ENCODE peak calls at places on chromosomes 5 and 9, in six cellular contexts. I, M, C, D, E and T are unnamed samples.
A peak's percentile ranks its signal among the peaks of the same experiment; 100 is the strongest.

GRCh38 chr5:6518298-6519057 is 69.8 kb downstream of the UBE2QL1 start:
- DNase-seq in I (no peak), M (no peak), C (no peak), D (no peak), E (no peak), T (no peak)

GRCh38 chr9:1510712-1511111 is 460.6 kb downstream of the DMRT2 start:
- DNase-seq in I (no peak), M (no peak), C (no peak), D (no peak), E (no peak), T (no peak)

GRCh38 chr9:134636142-134636507 is 5.5 kb upstream of the COL5A1 start:
- DNase-seq in I (no peak), M (no peak), C (no peak), D (no peak), E (no peak), T (no peak)

GRCh38 chr9:93531374-93531773 is 45.0 kb upstream of the PHF2 start:
- DNase-seq in I (no peak), M (no peak), C (no peak), D (no peak), E (peak; percentile 26), T (no peak)

GRCh38 chr5:146548781-146549449 is 32.9 kb upstream of the GPR151 start:
- DNase-seq in I (no peak), M (peak; percentile 23), C (no peak), D (no peak), E (no peak), T (no peak)

GRCh38 chr9:36207546-36208012 is 16.9 kb downstream of the CLTA start:
- DNase-seq in I (no peak), M (no peak), C (no peak), D (no peak), E (no peak), T (no peak)

GRCh38 chr9:91421022-91421765 is 2.4 kb downstream of the NFIL3 start:
- DNase-seq in I (no peak), M (no peak), C (peak; percentile 80), D (no peak), E (no peak), T (no peak)

GRCh38 chr9:124011460-124012301 is at the start of gene LHX2:
- DNase-seq in I (peak; percentile 25), M (peak; percentile 91), C (peak; percentile 86), D (no peak), E (no peak), T (no peak)

GRCh38 chr9:37998881-37999311 is 70.1 kb downstream of the SHB start:
- DNase-seq in I (no peak), M (no peak), C (no peak), D (no peak), E (no peak), T (no peak)

GRCh38 chr5:96780626-96781025 is 27.1 kb downstream of the ERAP1 start:
- DNase-seq in I (no peak), M (no peak), C (no peak), D (no peak), E (no peak), T (no peak)

GRCh38 chr5:99060306-99061261 is 131.8 kb upstream of the CHD1 start:
- DNase-seq in I (peak; percentile 82), M (peak; percentile 27), C (peak; percentile 74), D (peak; percentile 80), E (peak; percentile 66), T (peak; percentile 48)

GRCh38 chr9:105333076-105333475 is 88.6 kb downstream of the SLC44A1 start:
- DNase-seq in I (no peak), M (no peak), C (no peak), D (no peak), E (no peak), T (no peak)

GRCh38 chr5:95670568-95670967 is 12.2 kb downstream of the SPATA9 start:
- DNase-seq in I (no peak), M (no peak), C (no peak), D (no peak), E (no peak), T (no peak)

GRCh38 chr9:124266139-124266825 is 8.5 kb downstream of the NEK6 start:
- DNase-seq in I (no peak), M (no peak), C (no peak), D (no peak), E (no peak), T (no peak)

GRCh38 chr5:95835682-95836405 is 13.3 kb upstream of the GLRX start:
- DNase-seq in I (no peak), M (no peak), C (no peak), D (no peak), E (no peak), T (no peak)

GRCh38 chr5:175216991-175217390 is 227.0 kb downstream of the DRD1 start:
- DNase-seq in I (no peak), M (no peak), C (no peak), D (no peak), E (no peak), T (no peak)

GRCh38 chr9:129490583-129491485 is 130.1 kb downstream of the C9orf50 start:
- DNase-seq in I (no peak), M (no peak), C (no peak), D (no peak), E (no peak), T (no peak)

DNA sequence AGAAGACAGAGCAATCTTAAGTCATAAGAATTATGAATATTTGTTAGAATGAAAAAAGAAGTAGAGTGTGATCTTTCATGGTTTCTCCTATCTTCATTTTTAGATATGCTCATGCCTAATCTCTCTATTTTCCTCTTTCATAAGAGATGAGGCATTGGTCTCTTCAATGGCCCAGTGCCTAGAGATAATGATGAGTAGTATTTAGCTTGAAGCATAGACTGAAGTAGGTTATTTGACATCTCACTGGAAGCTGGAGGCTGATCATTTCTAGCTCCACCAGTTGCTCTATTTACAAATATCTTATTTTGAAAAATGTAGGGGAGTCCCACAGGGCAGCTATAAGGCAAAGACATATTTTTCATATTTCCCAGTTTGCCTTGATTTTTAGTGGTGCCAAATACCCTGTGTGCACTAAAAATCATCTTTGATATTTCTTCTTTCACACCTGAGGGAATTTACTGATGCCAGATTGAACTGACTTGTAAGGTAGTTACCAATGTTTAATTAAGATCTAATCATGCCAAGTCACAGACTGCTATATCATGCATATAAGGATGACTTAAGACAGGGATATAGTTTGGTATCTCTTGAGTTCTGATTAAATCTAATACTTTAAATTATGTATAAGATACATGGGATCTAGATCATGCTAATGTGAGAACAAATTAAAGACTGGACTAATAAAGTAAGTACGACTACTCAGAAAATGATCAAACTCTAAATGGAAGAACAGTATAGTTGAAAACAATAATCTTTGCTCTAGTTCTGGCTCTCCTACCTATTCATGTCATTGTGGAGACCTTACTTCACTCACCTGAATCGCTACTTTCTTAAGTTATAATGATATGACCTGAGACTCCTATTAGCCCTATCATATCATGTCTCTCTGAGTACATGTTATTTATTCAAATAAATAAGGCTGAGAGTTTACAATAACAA is 108.2 kb upstream of the IFNE start:
- DNase-seq in I (no peak), M (no peak), C (no peak), D (no peak), E (no peak), T (no peak)
- H3K4me3 ChIP-seq in I (no peak overlapping the region), M (no peak overlapping the region), C (no peak overlapping the region), D (no peak overlapping the region), E (no peak overlapping the region), T (no peak overlapping the region)

DNA sequence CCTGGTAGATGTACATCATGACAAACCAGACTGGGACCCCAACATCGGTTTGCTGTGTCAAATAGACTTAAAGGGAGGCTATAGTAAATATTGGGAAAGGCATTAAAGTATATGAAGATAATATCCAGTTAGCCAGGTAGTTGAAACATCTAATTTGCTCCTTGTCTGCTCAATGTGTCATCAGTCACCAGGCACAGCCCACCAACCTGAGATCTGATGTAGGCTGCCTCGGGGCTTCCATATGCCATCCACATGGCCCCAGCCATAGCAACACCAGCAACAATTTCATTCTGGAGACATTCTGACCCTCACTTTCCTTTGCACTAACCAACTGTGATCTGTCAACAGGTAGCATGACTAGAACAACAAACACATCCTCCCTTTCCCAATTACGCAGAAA is 196.0 kb downstream of the NR2F1-AS1 start:
- DNase-seq in I (no peak), M (no peak), C (no peak), D (no peak), E (no peak), T (no peak)
- H3K4me3 ChIP-seq in I (no peak overlapping the region), M (no peak overlapping the region), C (no peak overlapping the region), D (no peak overlapping the region), E (no peak overlapping the region), T (no peak overlapping the region)

DNA sequence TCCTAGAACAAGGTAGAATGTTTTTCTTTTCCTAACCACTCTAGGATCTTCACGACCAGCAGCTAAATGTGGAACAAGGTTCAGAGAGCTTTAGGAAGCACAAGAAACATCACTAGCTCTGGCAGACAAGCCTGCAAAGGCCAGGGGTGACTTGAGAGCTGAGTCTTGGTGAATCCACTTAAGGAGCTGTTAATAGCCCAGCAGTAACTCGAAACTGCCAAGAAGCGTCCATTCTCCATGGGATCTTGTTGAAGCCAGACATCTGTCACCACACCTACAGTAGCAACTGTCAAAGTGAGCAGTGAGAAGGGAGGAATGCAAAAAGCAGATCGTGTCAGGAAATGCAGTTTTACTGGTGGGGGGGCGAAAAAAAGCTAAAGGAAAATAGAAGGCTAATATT is 87.2 kb downstream of the ATPSCKMT start:
- DNase-seq in I (no peak), M (no peak), C (peak; percentile 48), D (no peak), E (no peak), T (no peak)
- H3K4me3 ChIP-seq in I (no peak overlapping the region), M (no peak overlapping the region), C (no peak overlapping the region), D (no peak overlapping the region), E (no peak overlapping the region), T (no peak overlapping the region)

GRCh38 chr5:14035859-14036440 is 91.5 kb upstream of the DNAH5 start:
- DNase-seq in I (peak; percentile 2), M (no peak), C (peak; percentile 59), D (no peak), E (no peak), T (no peak)
- H3K4me3 ChIP-seq in I (no peak overlapping the region), M (no peak overlapping the region), C (no peak overlapping the region), D (no peak overlapping the region), E (no peak overlapping the region), T (no peak overlapping the region)

GRCh38 chr9:128061305-128061704 is 5.8 kb downstream of the NAIF1 start:
- DNase-seq in I (no peak), M (no peak), C (no peak), D (no peak), E (no peak), T (no peak)
- H3K4me3 ChIP-seq in I (no peak overlapping the region), M (no peak overlapping the region), C (no peak overlapping the region), D (peak overlapping the region; percentile 33), E (no peak overlapping the region), T (no peak overlapping the region)

GRCh38 chr5:139747583-139748504 is 47.8 kb upstream of the PSD2 start:
- DNase-seq in I (peak; percentile 51), M (peak; percentile 82), C (peak; percentile 32), D (peak; percentile 12), E (no peak), T (no peak)

GRCh38 chr5:139746691-139747582 is 48.7 kb upstream of the PSD2 start:
- DNase-seq in I (no peak), M (peak; percentile 87), C (no peak), D (peak; percentile 43), E (peak; percentile 68), T (no peak)

GRCh38 chr5:139749242-139749641 is 46.4 kb upstream of the PSD2 start:
- DNase-seq in I (no peak), M (no peak), C (no peak), D (no peak), E (no peak), T (no peak)

GRCh38 chr5:139745800-139746690 is 49.6 kb upstream of the PSD2 start:
- DNase-seq in I (peak; percentile 54), M (peak; percentile 70), C (peak; percentile 93), D (peak; percentile 31), E (peak; percentile 71), T (peak; percentile 47)

DNA sequence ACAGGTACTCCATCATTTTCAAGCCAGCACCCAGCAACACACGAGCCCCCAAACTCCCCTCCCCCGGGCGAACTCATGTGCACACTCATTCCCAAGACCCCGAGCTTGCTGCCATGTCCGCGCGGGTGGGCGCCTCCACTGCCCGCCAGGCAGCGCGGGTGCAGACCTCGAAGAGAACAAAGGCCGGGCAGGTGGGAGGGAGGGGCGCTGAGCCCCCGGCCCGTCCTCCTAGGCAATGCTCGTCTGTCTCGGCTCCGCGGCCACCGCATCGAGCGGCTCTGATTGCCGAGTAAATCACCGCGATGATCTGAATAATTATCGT is 47.1 kb upstream of the PSD2 start:
- DNase-seq in I (no peak), M (no peak), C (no peak), D (no peak), E (no peak), T (no peak)
- H3K4me3 ChIP-seq in I (no peak overlapping the region), M (no peak overlapping the region), C (no peak overlapping the region), D (no peak overlapping the region), E (no peak overlapping the region), T (no peak overlapping the region)